ENCODE peak calls at places on chromosomes 13 and 19, in six cellular contexts. D is activated CD4-positive, alpha-beta T cell treated with anti-CD3 and anti-CD28 coated beads for 48 hours; R is stimulated activated CD4-positive, alpha-beta T cell treated with anti-CD3 and anti-CD28 coated beads, Interleukin-4, amount 100 ng/mL, for 1 hour; T is stimulated activated CD8-positive, alpha-beta memory T cell treated with anti-CD3 and anti-CD28 coated beads, Interleukin-12 subunit alpha, Interleukin-12 subunit beta, amount 100 ng/mL, for 4 hours; G is left colon; C is CD8-positive, alpha-beta T cell. J is an unnamed sample.

GRCh38 chr19:47086280-47086679 is 27.3 kb downstream of the ZC3H4 start:
- DNase-seq in C (no peak), D (no peak), T (no peak), R (no peak), G (no peak), J (no peak)

GRCh38 chr19:7926021-7926726 is at the start of gene CTXN1:
- DNase-seq in G (peak), R (peak), D (peak), C (peak), T (peak), J (peak)

GRCh38 chr13:110312669-110313031 is 5.6 kb downstream of the COL4A2 start:
- DNase-seq in G (no peak), T (no peak), D (no peak), C (no peak), R (no peak), J (peak)

GRCh38 chr19:47351545-47351944 is 2.4 kb downstream of the DHX34 start:
- DNase-seq in C (no peak), D (no peak), G (no peak), R (no peak), T (no peak), J (peak)

GRCh38 chr13:50382951-50383350 is 367.7 kb downstream of the KCNRG start:
- DNase-seq in C (no peak), D (no peak), T (no peak), G (no peak), R (no peak), J (no peak)

GRCh38 chr19:7589822-7590221 is 5.8 kb upstream of the CAMSAP3 start:
- DNase-seq in D (no peak), T (no peak), C (no peak), G (no peak), R (no peak), J (no peak)

GRCh38 chr13:26494591-26494990 is 62.9 kb upstream of the WASF3 start:
- DNase-seq in G (no peak), C (no peak), T (no peak), R (no peak), D (no peak), J (no peak)

GRCh38 chr13:75049936-75050335 is 432.0 kb downstream of the TBC1D4 start:
- DNase-seq in C (no peak), T (no peak), G (no peak), D (no peak), R (no peak), J (no peak)

GRCh38 chr19:54478677-54479266 is 5.7 kb upstream of the CDC42EP5 start:
- DNase-seq in R (no peak), G (no peak), D (peak), C (no peak), T (no peak), J (peak)

GRCh38 chr13:44906758-44907157 is 82.5 kb downstream of the NUFIP1 start:
- DNase-seq in G (no peak), T (no peak), R (no peak), C (no peak), D (no peak), J (no peak)